ENCODE peak calls at places on chromosomes 3 and 15, in nine cellular contexts. G, J, B, X, O, Y, M, A and S are unnamed samples.

GRCh38 chr3:134373942-134374790 is at the start of gene AMOTL2:
- DNase-seq in G (no peak), J (peak), B (peak), X (peak), O (peak), Y (peak), M (peak), A (peak), S (peak)

GRCh38 chr3:53234841-53235232 is 21.0 kb downstream of the TKT start:
- DNase-seq in G (no peak), J (no peak), B (peak), X (peak), O (no peak), Y (no peak), M (no peak), A (no peak), S (no peak)

GRCh38 chr3:47158208-47158607 is 5.7 kb downstream of the SETD2 start:
- DNase-seq in G (no peak), J (no peak), B (no peak), X (no peak), O (no peak), Y (no peak), M (no peak), A (no peak), S (no peak)

GRCh38 chr3:107199962-107200465 is 177.2 kb upstream of the CCDC54 start:
- DNase-seq in G (no peak), J (no peak), B (no peak), X (no peak), O (no peak), Y (no peak), M (no peak), A (no peak), S (no peak)

GRCh38 chr3:81419196-81419595 is 342.2 kb downstream of the GBE1 start:
- DNase-seq in G (no peak), J (no peak), B (no peak), X (no peak), O (peak), Y (peak), M (peak), A (no peak), S (peak)

GRCh38 chr15:93476491-93477176 is 387.6 kb upstream of the RGMA start:
- DNase-seq in G (no peak), J (no peak), B (no peak), X (no peak), O (no peak), Y (no peak), M (no peak), A (no peak), S (peak)

GRCh38 chr3:186368164-186368563 is 6.1 kb upstream of the DGKG start:
- DNase-seq in G (no peak), J (no peak), B (no peak), X (no peak), O (no peak), Y (no peak), M (no peak), A (no peak), S (no peak)

GRCh38 chr3:43867673-43868072 is 176.9 kb downstream of the ABHD5 start:
- DNase-seq in G (no peak), J (no peak), B (no peak), X (no peak), O (peak), Y (peak), M (peak), A (no peak), S (peak)

GRCh38 chr3:177826253-177826652 is 629.0 kb upstream of the TBL1XR1 start:
- DNase-seq in G (no peak), J (peak), B (no peak), X (no peak), O (no peak), Y (no peak), M (no peak), A (no peak), S (no peak)

GRCh38 chr3:125608419-125608818 is 13.1 kb upstream of the OSBPL11 start:
- DNase-seq in G (no peak), J (no peak), B (no peak), X (no peak), O (no peak), Y (no peak), M (no peak), A (no peak), S (no peak)

GRCh38 chr3:184539801-184540440 is 21.7 kb upstream of the EPHB3 start:
- DNase-seq in G (no peak), J (peak), B (no peak), X (no peak), O (no peak), Y (no peak), M (no peak), A (no peak), S (no peak)

GRCh38 chr3:136547293-136547692 is 204.9 kb downstream of the STAG1 start:
- DNase-seq in G (no peak), J (no peak), B (no peak), X (no peak), O (peak), Y (peak), M (peak), A (no peak), S (no peak)

GRCh38 chr15:71151061-71151460 is 35.8 kb downstream of the THSD4 start:
- DNase-seq in G (no peak), J (no peak), B (no peak), X (no peak), O (peak), Y (no peak), M (peak), A (no peak), S (peak)

GRCh38 chr15:76994971-76995945 is at the start of gene PSTPIP1:
- DNase-seq in G (peak), J (peak), B (peak), X (peak), O (peak), Y (no peak), M (no peak), A (no peak), S (peak)

GRCh38 chr3:188901126-188901525 is 270.6 kb upstream of the TPRG1 start:
- DNase-seq in G (no peak), J (no peak), B (no peak), X (no peak), O (peak), Y (no peak), M (peak), A (no peak), S (no peak)

GRCh38 chr3:45092132-45093031 is 53.8 kb downstream of the CDCP1 start:
- DNase-seq in G (no peak), J (no peak), B (no peak), X (peak), O (peak), Y (peak), M (peak), A (no peak), S (peak)

GRCh38 chr15:28947241-28947674 is 61.5 kb downstream of the APBA2 start:
- DNase-seq in G (no peak), J (peak), B (no peak), X (no peak), O (no peak), Y (no peak), M (no peak), A (no peak), S (no peak)

GRCh38 chr15:90929709-90930019 is 2.7 kb downstream of the HDDC3 start:
- DNase-seq in G (no peak), J (no peak), B (no peak), X (no peak), O (no peak), Y (no peak), M (no peak), A (no peak), S (no peak)

GRCh38 chr3:190012314-190012782 is 108.3 kb downstream of the P3H2 start:
- DNase-seq in G (no peak), J (no peak), B (no peak), X (no peak), O (peak), Y (peak), M (peak), A (no peak), S (peak)

GRCh38 chr15:38702178-38702912 is 137.7 kb upstream of the RASGRP1 start:
- DNase-seq in G (no peak), J (no peak), B (no peak), X (peak), O (no peak), Y (peak), M (no peak), A (no peak), S (peak)

GRCh38 chr3:178671261-178672191 is 135.3 kb downstream of the KCNMB2 start:
- DNase-seq in G (no peak), J (no peak), B (no peak), X (no peak), O (peak), Y (peak), M (peak), A (no peak), S (peak)

GRCh38 chr3:158456114-158456513 is 114.9 kb upstream of the MLF1 start:
- DNase-seq in G (no peak), J (no peak), B (no peak), X (no peak), O (no peak), Y (no peak), M (peak), A (no peak), S (no peak)

GRCh38 chr3:42539871-42540714 is 37.6 kb downstream of the VIPR1 start:
- DNase-seq in G (peak), J (peak), B (peak), X (peak), O (no peak), Y (peak), M (no peak), A (peak), S (peak)

GRCh38 chr15:35458176-35458856 is 87.6 kb downstream of the DPH6 start:
- DNase-seq in G (no peak), J (no peak), B (no peak), X (no peak), O (no peak), Y (peak), M (peak), A (no peak), S (peak)

GRCh38 chr3:142889263-142890014 is 556 bp upstream of the PCOLCE2 start:
- DNase-seq in G (no peak), J (no peak), B (no peak), X (no peak), O (no peak), Y (no peak), M (no peak), A (no peak), S (no peak)

GRCh38 chr3:138078901-138079344 is 36.5 kb downstream of the DZIP1L start:
- DNase-seq in G (no peak), J (no peak), B (no peak), X (no peak), O (peak), Y (peak), M (peak), A (no peak), S (peak)

GRCh38 chr3:150394606-150395005 is 13.5 kb upstream of the TSC22D2 start:
- DNase-seq in G (no peak), J (no peak), B (no peak), X (no peak), O (no peak), Y (no peak), M (no peak), A (no peak), S (no peak)

GRCh38 chr3:52310861-52311566 is 5.1 kb upstream of the DNAH1 start:
- DNase-seq in G (no peak), J (no peak), B (no peak), X (no peak), O (no peak), Y (no peak), M (peak), A (no peak), S (no peak)

GRCh38 chr3:149401215-149401925 is 23.9 kb upstream of the TM4SF1 start:
- DNase-seq in G (no peak), J (no peak), B (no peak), X (peak), O (no peak), Y (peak), M (peak), A (no peak), S (peak)

GRCh38 chr3:191141728-191142127 is 57.3 kb upstream of the OSTN start:
- DNase-seq in G (no peak), J (no peak), B (no peak), X (no peak), O (peak), Y (peak), M (peak), A (no peak), S (peak)

GRCh38 chr15:40793216-40793989 is 13.5 kb upstream of the ZFYVE19 start:
- DNase-seq in G (no peak), J (no peak), B (peak), X (peak), O (peak), Y (peak), M (peak), A (no peak), S (peak)

GRCh38 chr3:53534996-53535395 is 40.6 kb downstream of the CACNA1D start:
- DNase-seq in G (no peak), J (no peak), B (no peak), X (no peak), O (no peak), Y (no peak), M (no peak), A (no peak), S (no peak)

GRCh38 chr3:18134386-18135082 is 290.6 kb downstream of the SATB1 start:
- DNase-seq in G (no peak), J (no peak), B (no peak), X (no peak), O (peak), Y (peak), M (peak), A (no peak), S (peak)

GRCh38 chr3:66822059-66823009 is 175.8 kb upstream of the KBTBD8 start:
- DNase-seq in G (peak), J (peak), B (peak), X (no peak), O (peak), Y (peak), M (peak), A (peak), S (peak)
- TF ChIP-seq CTCF in G (peak), J (no peak), B (peak), X (peak), O (peak), Y (peak), M (peak), A (peak), S (peak)

DNA sequence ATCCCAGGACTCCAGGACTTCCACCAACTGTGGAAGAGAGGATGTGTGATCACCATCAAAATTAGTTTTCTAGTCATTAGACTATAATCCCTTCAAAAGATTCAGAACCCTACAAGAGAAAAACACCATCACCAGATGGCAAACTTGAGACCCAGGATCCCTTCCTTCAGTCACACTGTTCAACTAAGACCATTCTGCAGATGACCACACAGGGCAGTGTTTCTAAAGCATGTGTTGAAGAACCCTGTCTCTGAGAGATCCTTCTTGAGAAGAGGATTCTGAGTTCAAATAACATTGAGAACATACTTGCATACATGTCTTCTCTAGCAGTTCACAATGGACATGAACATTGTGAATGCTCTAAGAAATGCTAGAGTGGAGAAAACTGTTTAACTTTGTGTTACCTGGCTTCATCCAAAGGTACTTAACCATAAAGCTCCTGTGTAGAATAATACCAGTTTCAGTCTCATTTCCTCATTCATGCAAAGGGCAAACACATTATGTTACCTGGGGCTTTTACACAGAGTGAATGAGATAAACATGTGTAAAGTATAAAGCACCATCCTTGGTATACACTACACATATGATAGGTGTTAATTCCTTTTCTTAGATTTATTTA is 2.4 kb upstream of the ADGRG7 start:
- DNase-seq in G (no peak), J (no peak), B (no peak), X (no peak), O (no peak), Y (no peak), M (no peak), A (no peak), S (no peak)
- TF ChIP-seq CTCF in G (no peak), J (no peak), B (no peak), X (no peak), O (no peak), Y (peak), M (no peak), A (no peak), S (no peak)

DNA sequence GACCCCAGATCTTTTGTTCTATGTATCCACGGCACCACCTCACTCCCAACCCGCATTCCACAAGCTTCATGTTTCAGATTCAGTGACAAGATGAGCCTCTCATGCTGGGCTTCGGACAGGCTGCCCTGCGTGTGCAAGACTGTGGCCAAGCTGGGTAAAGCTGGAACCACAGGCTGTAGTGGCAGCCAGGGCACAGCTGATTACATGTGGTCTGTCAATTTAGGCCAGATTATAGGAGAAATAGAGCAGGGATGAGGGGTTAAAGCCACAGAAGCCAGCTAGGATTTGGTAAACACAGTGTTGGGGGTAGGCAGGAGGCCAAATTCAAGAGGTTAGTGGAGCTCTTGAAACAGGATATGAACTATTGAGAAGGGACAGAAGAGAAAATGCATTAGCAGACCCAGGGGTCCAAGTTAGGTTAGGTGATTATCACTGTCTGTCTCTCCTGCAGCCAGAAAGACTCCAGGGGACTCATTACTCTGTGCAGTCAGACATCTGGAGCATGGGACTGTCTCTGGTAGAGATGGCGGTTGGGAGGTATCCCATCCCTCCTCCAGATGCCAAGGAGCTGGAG is 12.9 kb downstream of the SNAPC5 start:
- DNase-seq in G (no peak), J (no peak), B (no peak), X (no peak), O (no peak), Y (no peak), M (no peak), A (no peak), S (no peak)
- TF ChIP-seq CTCF in G (no peak), J (no peak), B (no peak), X (no peak), O (no peak), Y (no peak), M (no peak), A (no peak), S (no peak)

GRCh38 chr3:63400259-63400860 is 122.3 kb downstream of the SYNPR start:
- DNase-seq in G (no peak), J (no peak), B (no peak), X (no peak), O (peak), Y (peak), M (no peak), A (no peak), S (peak)

GRCh38 chr3:63405882-63406281 is 127.8 kb downstream of the SYNPR start:
- DNase-seq in G (no peak), J (no peak), B (no peak), X (no peak), O (peak), Y (no peak), M (no peak), A (no peak), S (no peak)
- TF ChIP-seq CTCF in G (no peak), J (no peak), B (no peak), X (no peak), O (peak), Y (peak), M (no peak), A (no peak), S (no peak)